ENCODE peak calls at places on chromosomes 13 and 19, in eight cellular contexts. One of them, this sample, is unnamed.
A peak's percentile ranks its signal among the peaks of the same experiment; 100 is the strongest.

GRCh38 chr19:15332311-15332996 is at the start of gene BRD4:
- DNase-seq in A549: peak; percentile 69
- DNase-seq in transverse colon: peak; percentile 79
- DNase-seq in stomach: peak; percentile 78
- DNase-seq in ovary: peak; percentile 70
- DNase-seq in suprapubic skin: peak; percentile 80
- DNase-seq in HepG2: no peak
- DNase-seq in tibial nerve: peak; percentile 51
- DNase-seq in this sample: peak; percentile 85

GRCh38 chr19:30744741-30745475 is 372.7 kb downstream of the ZNF536 start:
- DNase-seq in stomach: no peak
- DNase-seq in suprapubic skin: no peak
- DNase-seq in HepG2: no peak
- DNase-seq in ovary: no peak
- DNase-seq in A549: no peak
- DNase-seq in transverse colon: no peak
- DNase-seq in tibial nerve: no peak
- DNase-seq in this sample: no peak

GRCh38 chr19:9538183-9539058 is at the start of gene ZNF426:
- DNase-seq in ovary: peak; percentile 87
- DNase-seq in stomach: peak; percentile 85
- DNase-seq in transverse colon: peak; percentile 88
- DNase-seq in A549: peak; percentile 20
- DNase-seq in HepG2: peak; percentile 84
- DNase-seq in tibial nerve: peak; percentile 67
- DNase-seq in suprapubic skin: peak; percentile 88
- DNase-seq in this sample: peak; percentile 93

GRCh38 chr19:3171894-3172679 is 6.5 kb upstream of the S1PR4 start:
- DNase-seq in transverse colon: no peak
- DNase-seq in tibial nerve: no peak
- DNase-seq in A549: no peak
- DNase-seq in ovary: no peak
- DNase-seq in HepG2: peak; percentile 71
- DNase-seq in suprapubic skin: no peak
- DNase-seq in stomach: no peak
- DNase-seq in this sample: no peak

GRCh38 chr13:101452519-101453485 is at the start of gene ITGBL1:
- DNase-seq in stomach: no peak
- DNase-seq in ovary: no peak
- DNase-seq in suprapubic skin: peak; percentile 68
- DNase-seq in HepG2: no peak
- DNase-seq in tibial nerve: no peak
- DNase-seq in A549: no peak
- DNase-seq in transverse colon: no peak
- DNase-seq in this sample: no peak

GRCh38 chr13:83377486-83377885 is 504.8 kb downstream of the SLITRK1 start:
- DNase-seq in ovary: no peak
- DNase-seq in transverse colon: no peak
- DNase-seq in A549: no peak
- DNase-seq in stomach: no peak
- DNase-seq in suprapubic skin: no peak
- DNase-seq in tibial nerve: no peak
- DNase-seq in HepG2: no peak
- DNase-seq in this sample: no peak

GRCh38 chr13:102400619-102401125 is 1.2 kb downstream of the FGF14 start:
- DNase-seq in tibial nerve: no peak
- DNase-seq in HepG2: no peak
- DNase-seq in suprapubic skin: peak; percentile 73
- DNase-seq in stomach: no peak
- DNase-seq in transverse colon: no peak
- DNase-seq in A549: no peak
- DNase-seq in ovary: no peak
- DNase-seq in this sample: no peak

GRCh38 chr19:32651729-32652140 is 23.2 kb downstream of the ANKRD27 start:
- DNase-seq in stomach: peak; percentile 30
- DNase-seq in ovary: no peak
- DNase-seq in A549: peak; percentile 44
- DNase-seq in suprapubic skin: no peak
- DNase-seq in tibial nerve: no peak
- DNase-seq in HepG2: no peak
- DNase-seq in transverse colon: peak; percentile 49
- DNase-seq in this sample: peak; percentile 66

GRCh38 chr13:49367640-49368431 is 76.0 kb downstream of the CAB39L start:
- DNase-seq in ovary: no peak
- DNase-seq in stomach: no peak
- DNase-seq in transverse colon: no peak
- DNase-seq in suprapubic skin: no peak
- DNase-seq in HepG2: no peak
- DNase-seq in tibial nerve: no peak
- DNase-seq in A549: no peak
- DNase-seq in this sample: no peak

GRCh38 chr19:24086974-24087595 is at the start of gene ZNF254:
- DNase-seq in suprapubic skin: peak; percentile 95
- DNase-seq in transverse colon: peak; percentile 89
- DNase-seq in stomach: peak; percentile 89
- DNase-seq in A549: peak; percentile 96
- DNase-seq in HepG2: no peak
- DNase-seq in tibial nerve: peak; percentile 77
- DNase-seq in ovary: peak; percentile 75
- DNase-seq in this sample: peak; percentile 94

GRCh38 chr19:17246681-17247425 is 1.1 kb upstream of the NR2F6 start:
- DNase-seq in stomach: peak; percentile 61
- DNase-seq in tibial nerve: peak; percentile 28
- DNase-seq in suprapubic skin: no peak
- DNase-seq in HepG2: peak; percentile 80
- DNase-seq in ovary: no peak
- DNase-seq in transverse colon: peak; percentile 69
- DNase-seq in A549: no peak
- DNase-seq in this sample: no peak

GRCh38 chr13:20156711-20157110 is 4.1 kb downstream of the GJA3 start:
- DNase-seq in A549: no peak
- DNase-seq in ovary: no peak
- DNase-seq in suprapubic skin: no peak
- DNase-seq in stomach: no peak
- DNase-seq in tibial nerve: no peak
- DNase-seq in transverse colon: no peak
- DNase-seq in HepG2: no peak
- DNase-seq in this sample: peak; percentile 15

DNA sequence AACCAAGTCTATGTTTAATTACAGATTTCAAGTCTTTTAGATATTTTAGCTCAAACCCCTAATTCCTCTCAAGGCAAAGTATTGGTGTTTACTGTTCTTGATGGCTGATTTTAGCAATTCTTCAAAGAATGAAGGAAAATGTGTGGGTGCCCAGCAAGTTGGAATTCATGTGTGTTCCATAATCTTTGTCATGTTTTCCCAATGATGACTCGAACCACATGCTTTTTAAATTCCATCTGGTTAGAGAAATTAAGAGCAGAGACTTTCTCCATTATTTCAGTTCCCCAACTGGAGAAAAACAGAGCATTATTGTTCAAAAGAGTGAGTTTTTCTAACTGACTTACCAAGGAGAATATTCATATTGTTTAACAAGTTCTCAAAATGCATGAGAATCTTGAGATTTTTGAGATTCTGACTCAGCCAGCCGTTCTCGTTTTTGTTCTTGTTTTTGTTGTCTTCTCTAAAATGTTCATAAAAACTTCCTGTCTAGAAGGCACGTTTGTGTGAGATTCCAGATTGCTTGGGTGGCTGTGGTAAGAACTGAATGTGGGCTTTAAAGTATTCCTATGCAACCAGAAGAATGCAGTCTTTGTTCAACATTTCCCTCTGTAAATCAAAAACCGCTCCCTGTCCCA is 404.7 kb downstream of the IRS2 start:
- DNase-seq in ovary: no peak
- DNase-seq in HepG2: no peak
- DNase-seq in stomach: no peak
- DNase-seq in A549: no peak
- DNase-seq in suprapubic skin: no peak
- DNase-seq in tibial nerve: no peak
- DNase-seq in transverse colon: no peak
- DNase-seq in this sample: no peak
- TF ChIP-seq EP300 in ovary: no peak
- TF ChIP-seq EP300 in HepG2: no peak
- TF ChIP-seq EP300 in stomach: no peak
- TF ChIP-seq EP300 in A549: no peak
- TF ChIP-seq EP300 in suprapubic skin: no peak
- TF ChIP-seq EP300 in tibial nerve: no peak
- TF ChIP-seq EP300 in transverse colon: no peak
- TF ChIP-seq EP300 in this sample: no peak

DNA sequence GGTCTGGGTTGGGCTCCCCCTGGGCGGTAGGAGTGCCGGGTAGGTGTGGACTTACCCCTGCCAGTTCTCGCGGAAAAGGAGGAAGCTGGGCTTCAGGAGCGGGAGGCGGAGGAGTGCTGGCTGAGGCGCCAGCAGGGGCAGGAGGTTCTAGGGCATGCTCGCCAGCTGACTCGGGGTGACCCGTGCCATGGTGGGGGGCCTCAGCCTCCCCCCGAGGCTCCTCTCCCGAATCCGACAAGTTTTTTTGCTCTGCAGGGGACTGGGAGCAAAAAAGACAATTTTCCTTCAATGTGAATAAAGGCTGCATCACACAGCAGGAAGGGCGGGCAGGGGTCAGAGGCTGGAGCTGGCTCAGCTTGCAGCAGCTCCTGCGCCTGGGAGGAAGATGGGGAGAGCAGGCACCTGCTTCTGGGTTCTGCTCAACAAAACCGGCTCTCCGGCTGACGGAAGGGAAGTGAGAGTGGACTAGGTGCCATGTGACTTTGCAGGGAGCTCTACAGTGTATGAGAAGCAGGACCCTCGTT is 26.5 kb downstream of the RANBP3 start:
- DNase-seq in transverse colon: no peak
- DNase-seq in tibial nerve: no peak
- DNase-seq in stomach: peak; percentile 59
- DNase-seq in ovary: no peak
- DNase-seq in HepG2: no peak
- DNase-seq in suprapubic skin: no peak
- DNase-seq in A549: no peak
- DNase-seq in this sample: peak; percentile 66
- TF ChIP-seq EP300 in transverse colon: no peak
- TF ChIP-seq EP300 in tibial nerve: no peak
- TF ChIP-seq EP300 in stomach: no peak
- TF ChIP-seq EP300 in ovary: no peak
- TF ChIP-seq EP300 in HepG2: no peak
- TF ChIP-seq EP300 in suprapubic skin: no peak
- TF ChIP-seq EP300 in A549: no peak
- TF ChIP-seq EP300 in this sample: no peak

DNA sequence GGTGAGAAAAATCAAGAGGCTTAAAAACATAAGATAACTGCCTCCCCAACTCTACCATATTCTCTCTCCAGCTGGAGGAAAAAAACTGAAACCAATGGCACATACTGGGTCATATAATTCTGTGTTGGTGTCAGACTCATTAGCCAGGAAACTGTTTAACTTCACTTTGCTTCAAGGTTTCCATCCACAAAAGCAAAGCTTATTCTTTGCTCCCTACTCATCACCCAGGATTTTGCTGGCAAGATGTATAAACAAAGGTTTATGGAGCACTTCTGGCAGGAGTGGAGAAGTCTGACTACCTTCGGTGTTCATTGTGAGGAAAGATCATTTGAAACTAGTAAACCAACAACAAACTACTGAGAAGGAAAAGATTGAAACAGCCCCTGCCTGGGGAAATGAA is 197.5 kb upstream of the SERP2 start:
- DNase-seq in HepG2: no peak
- DNase-seq in stomach: no peak
- DNase-seq in tibial nerve: no peak
- DNase-seq in A549: no peak
- DNase-seq in transverse colon: no peak
- DNase-seq in suprapubic skin: no peak
- DNase-seq in ovary: no peak
- DNase-seq in this sample: no peak
- TF ChIP-seq EP300 in HepG2: no peak
- TF ChIP-seq EP300 in stomach: no peak
- TF ChIP-seq EP300 in tibial nerve: no peak
- TF ChIP-seq EP300 in A549: no peak
- TF ChIP-seq EP300 in transverse colon: no peak
- TF ChIP-seq EP300 in suprapubic skin: no peak
- TF ChIP-seq EP300 in ovary: no peak
- TF ChIP-seq EP300 in this sample: no peak

GRCh38 chr19:38838986-38839761 is 7.6 kb upstream of the ECH1 start:
- DNase-seq in stomach: no peak
- DNase-seq in A549: no peak
- DNase-seq in HepG2: no peak
- DNase-seq in suprapubic skin: no peak
- DNase-seq in ovary: no peak
- DNase-seq in transverse colon: no peak
- DNase-seq in tibial nerve: no peak
- DNase-seq in this sample: no peak

GRCh38 chr19:38837656-38838121 is 6.1 kb upstream of the ECH1 start:
- DNase-seq in HepG2: peak; percentile 65
- DNase-seq in ovary: no peak
- DNase-seq in suprapubic skin: no peak
- DNase-seq in stomach: peak; percentile 55
- DNase-seq in A549: no peak
- DNase-seq in tibial nerve: no peak
- DNase-seq in transverse colon: no peak
- DNase-seq in this sample: no peak

GRCh38 chr19:38837304-38837626 is 5.7 kb upstream of the ECH1 start:
- DNase-seq in A549: no peak
- DNase-seq in ovary: no peak
- DNase-seq in stomach: no peak
- DNase-seq in suprapubic skin: no peak
- DNase-seq in transverse colon: no peak
- DNase-seq in HepG2: no peak
- DNase-seq in tibial nerve: no peak
- DNase-seq in this sample: no peak

GRCh38 chr19:38839816-38840582 is 8.4 kb upstream of the ECH1 start:
- DNase-seq in ovary: no peak
- DNase-seq in suprapubic skin: no peak
- DNase-seq in HepG2: no peak
- DNase-seq in stomach: no peak
- DNase-seq in A549: no peak
- DNase-seq in transverse colon: no peak
- DNase-seq in tibial nerve: no peak
- DNase-seq in this sample: no peak

DNA sequence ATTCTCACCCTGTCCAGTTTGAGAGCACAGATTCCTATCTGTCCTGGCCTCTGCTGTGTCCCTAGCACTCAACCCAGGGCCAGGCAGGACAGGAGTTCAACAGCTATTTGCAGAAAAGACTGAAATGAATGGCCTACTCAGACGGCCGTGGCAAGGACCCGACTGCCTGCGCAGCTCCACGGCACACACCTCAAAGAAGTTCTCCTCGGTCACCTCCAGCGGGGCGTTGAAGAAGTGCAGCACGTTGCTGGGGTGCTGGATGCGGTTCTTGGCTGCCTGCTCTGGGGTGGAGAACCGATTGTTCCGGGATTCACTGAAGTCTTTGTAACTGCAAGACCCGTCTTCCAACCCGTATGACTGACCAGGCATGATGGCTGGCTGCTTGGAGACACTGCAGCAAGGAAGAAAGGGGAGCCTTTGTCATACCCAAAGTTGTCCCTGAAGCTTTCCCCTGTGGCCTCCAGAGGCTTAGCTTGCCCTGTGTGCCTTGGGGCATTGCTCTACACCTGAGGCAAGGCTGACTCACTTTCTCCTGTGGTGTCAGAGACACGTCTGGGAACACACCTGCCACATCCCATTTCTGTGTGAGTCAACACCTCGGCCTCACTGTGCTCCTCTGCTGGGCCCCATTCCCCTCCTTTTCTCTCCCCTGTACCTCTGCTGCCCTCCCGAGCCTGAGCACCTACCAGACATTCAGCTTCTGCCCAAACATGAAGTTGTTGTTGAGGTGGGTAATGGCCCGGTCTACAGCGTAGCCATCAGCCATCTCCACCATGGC is 6.8 kb upstream of the ECH1 start:
- DNase-seq in stomach: peak; percentile 67
- DNase-seq in suprapubic skin: no peak
- DNase-seq in HepG2: no peak
- DNase-seq in transverse colon: no peak
- DNase-seq in tibial nerve: no peak
- DNase-seq in A549: no peak
- DNase-seq in ovary: no peak
- DNase-seq in this sample: no peak
- TF ChIP-seq EP300 in stomach: no peak
- TF ChIP-seq EP300 in suprapubic skin: no peak
- TF ChIP-seq EP300 in HepG2: no peak
- TF ChIP-seq EP300 in transverse colon: no peak
- TF ChIP-seq EP300 in tibial nerve: no peak
- TF ChIP-seq EP300 in A549: no peak
- TF ChIP-seq EP300 in ovary: no peak
- TF ChIP-seq EP300 in this sample: no peak